ENCODE peak calls at places on chromosomes 12 and 14, in four cellular contexts. H is HCT116, P is K562, J is HepG2. K is an unnamed sample.
A peak's percentile ranks its signal among the peaks of the same experiment; 100 is the strongest.

GRCh38 chr14:105532735-105533141 is 6.4 kb downstream of the TMEM121 start:
- DNase-seq in H (no peak), P (peak; percentile 52), J (peak; percentile 56), K (no peak)

GRCh38 chr12:72523754-72524153 is 251.6 kb downstream of the TRHDE start:
- DNase-seq in H (no peak), P (no peak), J (no peak), K (no peak)

GRCh38 chr12:10101042-10101579 is 2.3 kb upstream of the CLEC1A start:
- DNase-seq in H (no peak), P (no peak), J (no peak), K (no peak)

GRCh38 chr12:2177751-2178150 is 125.0 kb downstream of the CACNA1C start:
- DNase-seq in H (no peak), P (no peak), J (no peak), K (no peak)

GRCh38 chr14:30034049-30034635 is 106.5 kb upstream of the PRKD1 start:
- DNase-seq in H (no peak), P (no peak), J (no peak), K (no peak)

GRCh38 chr12:82937151-82937550 is 250.4 kb downstream of the TMTC2 start:
- DNase-seq in H (no peak), P (no peak), J (no peak), K (no peak)

GRCh38 chr14:90061849-90062794 is at the start of gene KCNK13:
- DNase-seq in H (no peak), P (no peak), J (no peak), K (no peak)

GRCh38 chr14:102828201-102828600 is 51.0 kb downstream of the TRAF3 start:
- DNase-seq in H (no peak), P (no peak), J (no peak), K (no peak)

GRCh38 chr14:81682134-81682533 is 148.5 kb upstream of the SEL1L start:
- DNase-seq in H (no peak), P (no peak), J (no peak), K (no peak)

GRCh38 chr14:104590240-104590965 is 10.8 kb downstream of the C14orf180 start:
- DNase-seq in H (no peak), P (no peak), J (no peak), K (no peak)

GRCh38 chr14:74518221-74518620 is 24.7 kb downstream of the ISCA2 start:
- DNase-seq in H (no peak), P (no peak), J (no peak), K (no peak)

GRCh38 chr12:130254476-130255276 is 83.0 kb upstream of the PIWIL1 start:
- DNase-seq in H (no peak), P (no peak), J (no peak), K (no peak)

GRCh38 chr14:100622708-100623485 is 35.7 kb upstream of the BEGAIN start:
- DNase-seq in H (no peak), P (no peak), J (no peak), K (no peak)

GRCh38 chr12:51362747-51363342 is 16.4 kb upstream of the CELA1 start:
- DNase-seq in H (no peak), P (peak; percentile 39), J (no peak), K (no peak)
- TF ChIP-seq TCF7L2 in H (no peak), P (no peak), J (no peak), K (no peak)

GRCh38 chr14:31207287-31207745 is 277 bp downstream of the HECTD1 start:
- DNase-seq in H (no peak), P (no peak), J (no peak), K (no peak)
- TF ChIP-seq POLR2AphosphoS5 in H (peak; percentile 75), P (no peak), J (no peak), K (no peak)

DNA sequence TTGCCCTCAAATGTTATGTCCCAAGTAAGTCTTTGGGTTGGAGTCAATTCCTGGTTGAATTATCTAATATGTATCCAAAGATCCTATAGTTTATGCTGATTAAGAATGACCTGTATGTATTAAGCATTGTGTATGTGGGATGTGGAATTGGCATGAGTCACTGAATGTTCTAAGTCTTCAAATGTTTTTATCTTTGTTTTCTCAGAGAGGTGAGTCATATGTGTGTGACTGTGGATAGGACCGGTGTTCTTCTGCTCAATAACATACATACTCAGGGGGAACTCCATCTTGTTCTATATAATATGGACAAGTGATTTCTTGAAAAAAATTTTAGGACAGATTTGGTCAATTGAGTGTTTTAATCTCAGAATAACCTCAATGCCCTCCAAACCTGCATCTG is 57.9 kb downstream of the NAV3 start:
- DNase-seq in H (peak; percentile 67), P (no peak), J (peak; percentile 27), K (no peak)
- TF ChIP-seq SIN3A in H (no peak), P (no peak), J (no peak), K (no peak)

DNA sequence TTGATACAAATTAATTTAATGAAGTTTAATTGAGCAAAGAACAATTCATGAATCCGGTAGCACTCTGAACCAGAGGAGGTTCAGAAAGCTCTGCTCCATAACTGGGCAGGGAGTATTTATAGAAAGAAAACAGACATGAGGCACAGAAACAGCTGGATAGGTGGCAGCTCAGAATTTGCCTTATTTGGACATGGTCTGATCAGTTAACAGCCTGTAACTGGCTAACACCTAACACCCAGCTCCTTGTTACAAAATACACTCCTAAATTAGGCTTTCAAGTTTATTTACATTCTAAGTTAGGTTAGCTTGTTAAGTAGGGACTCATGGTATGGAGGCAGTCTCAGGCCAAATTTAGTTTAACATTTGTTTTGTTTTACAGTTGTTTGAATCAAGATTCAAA is 67.8 kb upstream of the TMCC3 start:
- DNase-seq in H (no peak), P (no peak), J (no peak), K (no peak)
- TF ChIP-seq TCF7L2 in H (no peak), P (no peak), J (no peak), K (no peak)

GRCh38 chr14:91127411-91127810 is 13.5 kb downstream of the DGLUCY start:
- DNase-seq in H (no peak), P (no peak), J (no peak), K (no peak)
- TF ChIP-seq POLR2AphosphoS5 in H (no peak), P (no peak), J (no peak), K (no peak)

GRCh38 chr12:98154850-98155249 is 360.5 kb upstream of the TMPO start:
- DNase-seq in H (peak; percentile 12), P (no peak), J (peak; percentile 9), K (no peak)
- TF ChIP-seq SIN3A in H (no peak), P (no peak), J (no peak), K (no peak)